ENCODE peak calls at places on chromosomes 5 and 9, in six cellular contexts. A is prostate gland; R is A549; C is mesenchymal stem cell; B is heart right ventricle; X is CD4-positive, alpha-beta memory T cell. K is an unnamed sample. For H3K4me1, the result is how much of the 10 kb centered on the place peaks cover.

GRCh38 chr9:20558609-20559016 is 63.7 kb downstream of the MLLT3 start:
- DNase-seq in C (peak), B (no peak), X (no peak), R (peak), A (no peak), K (no peak)

GRCh38 chr9:5321058-5321457 is 16.5 kb upstream of the RLN2 start:
- DNase-seq in A (no peak), C (no peak), X (no peak), B (no peak), R (peak), K (no peak)

GRCh38 chr5:69484891-69485290 is 7.7 kb upstream of the OCLN start:
- DNase-seq in A (no peak), X (no peak), C (peak), B (no peak), R (no peak), K (no peak)

GRCh38 chr5:5658226-5658625 is 235.7 kb downstream of the ICE1 start:
- DNase-seq in B (no peak), X (no peak), R (peak), C (no peak), A (no peak), K (no peak)

GRCh38 chr9:90300901-90301688 is 341.5 kb downstream of the DIRAS2 start:
- DNase-seq in R (peak), A (no peak), X (no peak), C (peak), B (no peak), K (peak)

GRCh38 chr9:116661037-116661954 is 25.8 kb upstream of the TRIM32 start:
- DNase-seq in C (peak), X (peak), A (peak), R (peak), B (no peak), K (no peak)

GRCh38 chr5:126414874-126415502 is 8.2 kb upstream of the GRAMD2B start:
- DNase-seq in A (peak), C (peak), B (no peak), R (no peak), X (no peak), K (peak)

GRCh38 chr5:57442080-57442839 is 40.4 kb downstream of the ACTBL2 start:
- DNase-seq in X (no peak), A (no peak), C (peak), B (no peak), R (peak), K (no peak)

GRCh38 chr9:112437406-112437805 is 49.2 kb upstream of the KIAA1958 start:
- DNase-seq in R (no peak), B (no peak), A (no peak), X (no peak), C (no peak), K (no peak)

GRCh38 chr9:133881671-133882381 is 110.3 kb downstream of the VAV2 start:
- DNase-seq in A (peak), C (no peak), B (no peak), R (no peak), X (no peak), K (no peak)

GRCh38 chr9:14466828-14467227 is 152.9 kb upstream of the NFIB start:
- DNase-seq in B (no peak), R (no peak), X (no peak), A (no peak), C (no peak), K (no peak)

GRCh38 chr5:9852686-9853085 is 222.5 kb upstream of the TAS2R1 start:
- DNase-seq in A (no peak), C (no peak), B (no peak), R (no peak), X (no peak), K (no peak)

GRCh38 chr9:71740199-71740598 is 28.1 kb downstream of the CEMIP2 start:
- DNase-seq in X (no peak), A (no peak), B (no peak), C (no peak), R (peak), K (no peak)

GRCh38 chr5:22846686-22847085 is 6.5 kb downstream of the CDH12 start:
- DNase-seq in X (no peak), R (no peak), B (no peak), A (no peak), C (no peak), K (no peak)

GRCh38 chr9:137223078-137224040 is 1.3 kb upstream of the RNF208 start:
- DNase-seq in A (peak), R (peak), C (peak), B (peak), X (peak), K (peak)

GRCh38 chr9:137226338-137227056 is 805 bp upstream of the RNF224 start:
- DNase-seq in C (no peak), A (no peak), X (no peak), B (no peak), R (peak), K (no peak)

GRCh38 chr9:137225701-137226331 is 842 bp downstream of the CYSRT1 start:
- DNase-seq in X (no peak), A (no peak), C (no peak), B (no peak), R (no peak), K (no peak)

GRCh38 chr9:137227057-137227852 is at the start of gene RNF224:
- DNase-seq in X (peak), A (peak), B (peak), R (peak), C (peak), K (peak)

GRCh38 chr9:137224850-137225694 is at the start of gene CYSRT1:
- DNase-seq in X (no peak), R (no peak), C (no peak), A (no peak), B (no peak), K (no peak)
- H3K4me1 ChIP-seq in X (under half), R (half or more), C (under half), A (under half), B (under half), K (under half)

GRCh38 chr9:92964607-92964975 is 17.3 kb downstream of the FGD3 start:
- DNase-seq in X (no peak), C (no peak), A (no peak), R (no peak), B (no peak), K (no peak)
- H3K4me3 ChIP-seq in X (peak), C (no peak), A (peak), R (no peak), B (peak), K (peak)

GRCh38 chr5:144307726-144308125 is 137.1 kb downstream of the KCTD16 start:
- DNase-seq in X (no peak), C (no peak), B (no peak), A (no peak), R (no peak), K (no peak)

GRCh38 chr5:144308211-144308610 is 137.5 kb downstream of the KCTD16 start:
- DNase-seq in B (no peak), A (no peak), X (no peak), R (no peak), C (no peak), K (no peak)

GRCh38 chr5:144309265-144309664 is 138.6 kb downstream of the KCTD16 start:
- DNase-seq in C (peak), B (no peak), A (no peak), R (no peak), X (no peak), K (no peak)

DNA sequence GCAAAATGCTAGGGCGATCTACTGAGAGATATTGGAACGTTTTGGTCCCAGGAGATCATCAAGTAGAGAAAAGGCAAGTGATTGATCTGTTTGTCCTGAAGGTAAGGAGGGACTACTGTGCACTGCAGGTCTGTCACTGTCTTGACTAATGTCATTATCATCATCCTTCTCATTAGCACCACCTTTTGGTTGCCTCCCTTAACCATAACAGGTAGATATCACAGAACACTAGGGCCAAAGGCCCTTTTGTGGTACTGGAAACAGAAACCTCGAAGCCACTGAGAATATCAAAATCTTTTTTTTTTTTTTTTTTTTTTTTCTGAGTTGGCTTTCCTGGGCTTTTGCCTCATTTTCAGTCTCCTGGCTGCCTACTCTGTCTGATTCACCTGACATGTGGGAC is 134.0 kb downstream of the KCTD16 start:
- DNase-seq in R (no peak), A (no peak), X (no peak), C (no peak), B (no peak), K (no peak)
- H3K4me1 ChIP-seq in R (under half), A (under half), X (under half), C (under half), B (under half), K (under half)

DNA sequence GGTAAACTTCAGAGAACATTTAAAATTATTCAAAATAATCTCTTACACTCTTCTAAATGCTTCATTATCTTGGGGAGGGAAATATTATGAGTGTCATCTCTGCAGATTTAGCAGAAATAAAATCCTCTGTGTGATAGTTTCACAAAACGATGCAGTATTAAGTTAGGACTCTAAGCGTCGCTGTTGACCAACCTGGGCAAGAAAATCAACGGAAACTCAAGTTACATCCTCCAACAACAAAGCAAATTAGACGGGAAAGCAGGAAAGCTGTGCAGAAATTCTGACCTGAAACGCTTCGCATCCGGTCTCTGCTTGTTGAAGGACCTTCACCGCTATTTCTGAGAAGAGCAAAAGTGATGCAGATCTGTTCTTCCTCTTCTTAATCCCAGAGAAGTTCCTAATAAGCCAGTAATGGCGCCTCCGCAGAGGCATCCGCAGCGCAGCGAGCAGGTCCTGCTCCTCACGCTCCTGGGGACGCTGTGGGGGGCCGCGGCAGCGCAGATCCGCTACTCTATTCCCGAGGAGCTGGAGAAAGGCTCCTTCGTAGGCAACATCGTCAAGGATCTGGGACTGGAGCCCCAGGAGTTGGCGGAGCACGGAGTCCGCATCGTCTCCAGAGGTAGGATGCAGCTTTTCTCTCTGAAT is at the start of gene PCDHGA6:
- DNase-seq in X (no peak), A (no peak), C (no peak), B (no peak), R (no peak), K (no peak)
- H3K4me3 ChIP-seq in X (no peak), A (no peak), C (peak), B (peak), R (no peak), K (peak)

GRCh38 chr9:106934831-106935230 is 71.9 kb downstream of the ZNF462 start:
- DNase-seq in C (no peak), B (no peak), A (no peak), R (no peak), X (no peak), K (no peak)
- H3K4me1 ChIP-seq in C (under half), B (under half), A (under half), R (under half), X (under half), K (under half)

GRCh38 chr9:136093331-136093986 is 1.6 kb downstream of the NACC2 start:
- DNase-seq in R (peak), A (no peak), B (peak), C (peak), X (no peak), K (no peak)

GRCh38 chr9:136091582-136092352 is 3.3 kb downstream of the NACC2 start:
- DNase-seq in C (no peak), R (no peak), B (peak), X (no peak), A (no peak), K (no peak)

GRCh38 chr9:136092353-136092650 is 2.8 kb downstream of the NACC2 start:
- DNase-seq in X (no peak), C (no peak), B (no peak), R (no peak), A (no peak), K (no peak)

GRCh38 chr9:136093995-136094881 is 851 bp downstream of the NACC2 start:
- DNase-seq in C (peak), R (peak), X (peak), B (peak), A (peak), K (peak)

GRCh38 chr9:136092741-136093140 is 2.3 kb downstream of the NACC2 start:
- DNase-seq in A (no peak), R (no peak), B (peak), C (no peak), X (no peak), K (no peak)
- H3K4me3 ChIP-seq in A (no peak), R (peak), B (peak), C (peak), X (no peak), K (peak)

K was measured in left ventricle myocardium inferior.